ENCODE peak calls at places on chromosomes 3 and 15, in six cellular contexts. E is ovary, Y is Peyer's patch, J is GM20000, G is NB4, U is progenitor cell of endocrine pancreas. K is an unnamed sample.

GRCh38 chr15:94453227-94453626 is 221.9 kb downstream of the MCTP2 start:
- DNase-seq in J (no peak), Y (no peak), U (no peak), E (no peak), G (no peak), K (no peak)

GRCh38 chr3:190673157-190673556 is 159.3 kb downstream of the IL1RAP start:
- DNase-seq in E (no peak), U (no peak), J (no peak), Y (no peak), G (no peak), K (no peak)

GRCh38 chr15:63587527-63587926 is 9.7 kb upstream of the FBXL22 start:
- DNase-seq in G (no peak), Y (no peak), U (no peak), E (no peak), J (no peak), K (no peak)

GRCh38 chr3:130975251-130975650 is 51.4 kb downstream of the ASTE1 start:
- DNase-seq in E (no peak), J (no peak), G (no peak), Y (no peak), U (no peak), K (no peak)

GRCh38 chr3:111667170-111667569 is 72.0 kb upstream of the ZBED2 start:
- DNase-seq in Y (no peak), G (no peak), E (no peak), J (no peak), U (no peak), K (no peak)

GRCh38 chr3:52385157-52385556 is 59.7 kb downstream of the SEMA3G start:
- DNase-seq in E (no peak), J (peak; percentile 80), G (peak; percentile 65), U (peak; percentile 42), Y (no peak), K (no peak)

GRCh38 chr3:96491868-96492267 is 322.5 kb upstream of the EPHA6 start:
- DNase-seq in J (no peak), Y (no peak), U (no peak), E (no peak), G (no peak), K (no peak)

GRCh38 chr3:11717768-11718581 is 74.3 kb upstream of the VGLL4 start:
- DNase-seq in U (no peak), G (peak; percentile 15), E (peak; percentile 34), Y (no peak), J (peak; percentile 66), K (no peak)

GRCh38 chr15:70754862-70755261 is 8.5 kb downstream of the UACA start:
- DNase-seq in G (no peak), E (no peak), Y (no peak), U (no peak), J (no peak), K (no peak)

GRCh38 chr15:36658905-36659304 is 79.5 kb downstream of the CDIN1 start:
- DNase-seq in G (no peak), J (no peak), U (no peak), Y (no peak), E (no peak), K (no peak)

GRCh38 chr3:47996440-47996839 is 19.8 kb downstream of the MAP4 start:
- DNase-seq in Y (no peak), U (no peak), E (no peak), G (no peak), J (no peak), K (no peak)

GRCh38 chr3:69392415-69392814 is 6.5 kb upstream of the FRMD4B start:
- DNase-seq in G (no peak), U (no peak), E (no peak), Y (no peak), J (no peak), K (no peak)

GRCh38 chr15:24772256-24772655 is 96.7 kb downstream of the NPAP1 start:
- DNase-seq in J (no peak), U (no peak), G (peak; percentile 25), E (no peak), Y (no peak), K (no peak)

GRCh38 chr3:62990704-62991413 is 115.6 kb upstream of the CADPS start:
- DNase-seq in U (no peak), J (no peak), Y (no peak), G (no peak), E (no peak), K (no peak)

GRCh38 chr3:155342344-155342743 is 48.9 kb upstream of the STRIT1 start:
- DNase-seq in Y (no peak), J (no peak), E (no peak), G (no peak), U (no peak), K (no peak)

GRCh38 chr3:169264711-169265110 is 398.8 kb downstream of the MECOM start:
- DNase-seq in E (no peak), U (no peak), Y (peak; percentile 54), J (no peak), G (no peak), K (no peak)

GRCh38 chr15:68304611-68305337 is 27.2 kb downstream of the FEM1B start:
- DNase-seq in U (no peak), G (no peak), Y (peak; percentile 38), J (no peak), E (no peak), K (no peak)

GRCh38 chr15:56775632-56776031 is 42.3 kb upstream of the ZNF280D start:
- DNase-seq in E (no peak), G (no peak), U (no peak), J (no peak), Y (no peak), K (no peak)

GRCh38 chr3:9861626-9862130 is 17.9 kb upstream of the RPUSD3 start:
- DNase-seq in E (no peak), Y (no peak), G (no peak), U (no peak), J (no peak), K (no peak)

GRCh38 chr3:50242778-50243551 is 7.0 kb downstream of the GNAI2 start:
- DNase-seq in E (no peak), G (peak; percentile 94), J (no peak), Y (peak; percentile 91), U (no peak), K (peak; percentile 60)

GRCh38 chr15:50764331-50765201 is 940 bp downstream of the SPPL2A start:
- DNase-seq in E (no peak), U (no peak), Y (no peak), G (peak; percentile 20), J (peak; percentile 76), K (no peak)

GRCh38 chr3:138046955-138047354 is 37.0 kb downstream of the CLDN18 start:
- DNase-seq in E (no peak), Y (no peak), U (no peak), G (no peak), J (no peak), K (no peak)

GRCh38 chr15:92687183-92687582 is 31.6 kb upstream of the FAM174B start:
- DNase-seq in U (no peak), G (no peak), E (no peak), J (no peak), Y (no peak), K (no peak)

GRCh38 chr3:42653303-42653559 is 266 bp upstream of the ZBTB47 start:
- DNase-seq in Y (no peak), U (no peak), J (no peak), E (no peak), G (no peak), K (no peak)

GRCh38 chr3:42655980-42656679 is 2.6 kb downstream of the ZBTB47 start:
- DNase-seq in J (no peak), Y (no peak), G (no peak), U (no peak), E (peak; percentile 31), K (no peak)

GRCh38 chr3:42655331-42655888 is 1.9 kb downstream of the ZBTB47 start:
- DNase-seq in Y (no peak), J (peak; percentile 52), E (peak; percentile 71), G (no peak), U (no peak), K (no peak)

GRCh38 chr3:42653560-42654330 is at the start of gene ZBTB47:
- DNase-seq in U (no peak), J (peak; percentile 53), E (peak; percentile 66), Y (peak; percentile 74), G (peak; percentile 58), K (no peak)

DNA sequence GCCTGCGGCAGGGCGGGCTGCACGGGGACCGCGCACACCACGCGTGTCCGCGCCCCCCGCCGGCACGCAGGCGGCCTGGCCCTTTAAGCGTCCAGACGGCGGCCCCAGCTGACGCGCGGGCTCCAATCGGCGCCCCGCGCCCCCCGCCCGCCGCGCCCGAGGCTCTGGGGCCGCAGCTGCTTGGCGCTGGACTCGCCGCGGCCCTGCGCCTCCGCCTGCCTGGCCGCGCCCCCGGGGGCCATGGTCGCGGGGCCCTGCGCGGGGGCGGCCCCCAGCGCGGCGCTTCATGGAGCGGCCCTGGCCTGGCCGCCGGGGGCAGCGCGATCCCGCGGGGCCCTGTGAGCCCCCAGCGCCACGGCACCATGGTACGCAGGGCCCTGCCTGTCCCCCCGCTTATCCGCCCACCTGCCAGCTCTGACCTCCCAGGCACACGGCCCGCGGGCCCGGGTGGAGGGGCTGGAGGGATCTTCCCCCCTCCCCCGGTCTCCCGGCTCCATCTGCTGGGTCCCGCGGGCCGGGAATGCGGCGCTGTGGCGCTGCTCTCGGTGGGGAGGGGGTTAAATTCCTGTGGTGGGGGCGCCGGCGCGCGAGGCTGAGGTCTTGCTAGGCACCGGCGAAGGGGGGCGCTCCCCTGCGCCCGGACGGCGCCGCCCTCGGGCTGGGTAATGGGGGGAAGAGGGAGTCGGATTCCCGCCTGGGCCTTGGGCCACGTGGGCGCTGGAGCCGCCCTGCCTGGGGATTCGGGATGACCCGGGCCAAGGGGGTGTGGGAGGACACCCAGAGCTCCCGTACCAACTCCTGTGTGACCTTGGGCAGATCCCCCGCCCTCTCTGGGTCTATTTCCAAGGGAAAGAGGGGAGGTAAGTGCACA is 1.1 kb downstream of the ZBTB47 start:
- DNase-seq in E (peak; percentile 82), Y (no peak), U (peak; percentile 57), J (peak; percentile 80), G (peak; percentile 43), K (no peak)
- TF ChIP-seq CTCF in E (no peak), Y (no peak), U (peak; percentile 42), J (no peak), G (no peak), K (no peak)

GRCh38 chr15:48334260-48334659 is 3.0 kb downstream of the DUT start:
- DNase-seq in J (no peak), U (no peak), Y (no peak), E (no peak), G (peak; percentile 63), K (no peak)
- TF ChIP-seq CTCF in J (no peak), U (no peak), Y (no peak), E (no peak), G (peak; percentile 30), K (no peak)

GRCh38 chr15:90932660-90932991 is 277 bp upstream of the HDDC3 start:
- DNase-seq in E (no peak), J (no peak), Y (no peak), G (no peak), U (no peak), K (no peak)

GRCh38 chr15:90934256-90934948 is 683 bp upstream of the UNC45A start:
- DNase-seq in G (peak; percentile 91), U (peak; percentile 77), Y (peak; percentile 97), E (peak; percentile 86), J (peak; percentile 90), K (peak; percentile 76)

GRCh38 chr15:90936823-90937222 is 1.7 kb downstream of the UNC45A start:
- DNase-seq in E (no peak), Y (no peak), G (no peak), U (no peak), J (no peak), K (no peak)

GRCh38 chr15:90933310-90933709 is 961 bp upstream of the HDDC3 start:
- DNase-seq in Y (no peak), E (no peak), U (no peak), G (no peak), J (no peak), K (no peak)

GRCh38 chr15:90934949-90935751 is at the start of gene UNC45A:
- DNase-seq in G (peak; percentile 90), Y (peak; percentile 98), E (peak; percentile 92), U (peak; percentile 92), J (peak; percentile 98), K (peak; percentile 98)
- TF ChIP-seq CTCF in G (no peak), Y (no peak), E (no peak), U (no peak), J (no peak), K (no peak)

GRCh38 chr3:117688583-117688982 is 979.0 kb downstream of the TUSC7 start:
- DNase-seq in J (no peak), Y (no peak), U (no peak), G (no peak), E (no peak), K (no peak)
- TF ChIP-seq CTCF in J (no peak), Y (no peak), U (no peak), G (no peak), E (no peak), K (no peak)

K was measured in activated B cell treated with CpG ODN at 0.5 μM for 24 hours.